ENCODE peak calls at places on chromosomes 4 and X, in seven cellular contexts. One of them, this sample, is unnamed.

GRCh38 chr4:139483000-139483399 is 29.1 kb downstream of the RAB33B start:
- DNase-seq in astrocyte: no peak
- DNase-seq in hepatocyte: no peak
- DNase-seq in PC-3: no peak
- DNase-seq in H1: no peak
- DNase-seq in GM23248: no peak
- DNase-seq in OCI-LY7: no peak
- DNase-seq in this sample: no peak

GRCh38 chrX:2583194-2584162 is 82.7 kb upstream of the DHRSX start:
- DNase-seq in astrocyte: no peak
- DNase-seq in hepatocyte: no peak
- DNase-seq in PC-3: no peak
- DNase-seq in H1: no peak
- DNase-seq in GM23248: no peak
- DNase-seq in OCI-LY7: no peak
- DNase-seq in this sample: peak; percentile 79

GRCh38 chrX:41922125-41922521 is 1.2 kb downstream of the CASK start:
- DNase-seq in astrocyte: peak; percentile 26
- DNase-seq in hepatocyte: no peak
- DNase-seq in PC-3: peak; percentile 32
- DNase-seq in H1: no peak
- DNase-seq in GM23248: peak; percentile 68
- DNase-seq in OCI-LY7: peak; percentile 20
- DNase-seq in this sample: peak; percentile 52

GRCh38 chrX:70262952-70263567 is 3.1 kb upstream of the P2RY4 start:
- DNase-seq in astrocyte: peak; percentile 8
- DNase-seq in hepatocyte: peak; percentile 73
- DNase-seq in PC-3: peak; percentile 80
- DNase-seq in H1: peak; percentile 70
- DNase-seq in GM23248: peak; percentile 61
- DNase-seq in OCI-LY7: peak; percentile 46
- DNase-seq in this sample: no peak

GRCh38 chr4:183163135-183163534 is 64.1 kb downstream of the WWC2 start:
- DNase-seq in astrocyte: no peak
- DNase-seq in hepatocyte: no peak
- DNase-seq in PC-3: no peak
- DNase-seq in H1: no peak
- DNase-seq in GM23248: no peak
- DNase-seq in OCI-LY7: no peak
- DNase-seq in this sample: no peak

GRCh38 chr4:3122081-3122563 is 47.6 kb downstream of the HTT start:
- DNase-seq in astrocyte: peak; percentile 25
- DNase-seq in hepatocyte: peak; percentile 42
- DNase-seq in PC-3: no peak
- DNase-seq in H1: no peak
- DNase-seq in GM23248: peak; percentile 50
- DNase-seq in OCI-LY7: no peak
- DNase-seq in this sample: no peak

GRCh38 chrX:51456814-51457213 is 39.6 kb downstream of the NUDT11 start:
- DNase-seq in astrocyte: no peak
- DNase-seq in hepatocyte: peak; percentile 28
- DNase-seq in PC-3: peak; percentile 40
- DNase-seq in H1: no peak
- DNase-seq in GM23248: peak; percentile 2
- DNase-seq in OCI-LY7: peak; percentile 43
- DNase-seq in this sample: no peak

GRCh38 chrX:72714471-72714916 is 388 bp upstream of the PHKA1 start:
- DNase-seq in astrocyte: peak; percentile 63
- DNase-seq in hepatocyte: peak; percentile 66
- DNase-seq in PC-3: peak; percentile 73
- DNase-seq in H1: peak; percentile 52
- DNase-seq in GM23248: peak; percentile 75
- DNase-seq in OCI-LY7: no peak
- DNase-seq in this sample: peak; percentile 86

GRCh38 chrX:129654652-129655546 is at the start of gene APLN:
- DNase-seq in astrocyte: peak; percentile 17
- DNase-seq in hepatocyte: peak; percentile 60
- DNase-seq in PC-3: peak; percentile 45
- DNase-seq in H1: peak; percentile 54
- DNase-seq in GM23248: peak; percentile 68
- DNase-seq in OCI-LY7: no peak
- DNase-seq in this sample: peak; percentile 86

GRCh38 chrX:30659421-30659820 is 6.2 kb downstream of the GK start:
- DNase-seq in astrocyte: peak; percentile 51
- DNase-seq in hepatocyte: peak; percentile 31
- DNase-seq in PC-3: peak; percentile 83
- DNase-seq in H1: no peak
- DNase-seq in GM23248: peak; percentile 87
- DNase-seq in OCI-LY7: no peak
- DNase-seq in this sample: peak; percentile 93

GRCh38 chrX:107589243-107589642 is 39.1 kb upstream of the PRPS1 start:
- DNase-seq in astrocyte: no peak
- DNase-seq in hepatocyte: no peak
- DNase-seq in PC-3: no peak
- DNase-seq in H1: no peak
- DNase-seq in GM23248: no peak
- DNase-seq in OCI-LY7: no peak
- DNase-seq in this sample: no peak

GRCh38 chr4:24846716-24847115 is 51.3 kb downstream of the SOD3 start:
- DNase-seq in astrocyte: no peak
- DNase-seq in hepatocyte: no peak
- DNase-seq in PC-3: no peak
- DNase-seq in H1: no peak
- DNase-seq in GM23248: no peak
- DNase-seq in OCI-LY7: no peak
- DNase-seq in this sample: no peak

GRCh38 chr4:24853142-24853541 is 57.8 kb downstream of the SOD3 start:
- DNase-seq in astrocyte: peak; percentile 83
- DNase-seq in hepatocyte: no peak
- DNase-seq in PC-3: peak; percentile 82
- DNase-seq in H1: no peak
- DNase-seq in GM23248: no peak
- DNase-seq in OCI-LY7: no peak
- DNase-seq in this sample: peak; percentile 77

GRCh38 chr4:24849662-24850280 is 54.4 kb downstream of the SOD3 start:
- DNase-seq in astrocyte: no peak
- DNase-seq in hepatocyte: no peak
- DNase-seq in PC-3: no peak
- DNase-seq in H1: no peak
- DNase-seq in GM23248: peak; percentile 35
- DNase-seq in OCI-LY7: no peak
- DNase-seq in this sample: no peak

GRCh38 chr4:24845884-24846283 is 50.5 kb downstream of the SOD3 start:
- DNase-seq in astrocyte: no peak
- DNase-seq in hepatocyte: no peak
- DNase-seq in PC-3: no peak
- DNase-seq in H1: no peak
- DNase-seq in GM23248: no peak
- DNase-seq in OCI-LY7: no peak
- DNase-seq in this sample: no peak

DNA sequence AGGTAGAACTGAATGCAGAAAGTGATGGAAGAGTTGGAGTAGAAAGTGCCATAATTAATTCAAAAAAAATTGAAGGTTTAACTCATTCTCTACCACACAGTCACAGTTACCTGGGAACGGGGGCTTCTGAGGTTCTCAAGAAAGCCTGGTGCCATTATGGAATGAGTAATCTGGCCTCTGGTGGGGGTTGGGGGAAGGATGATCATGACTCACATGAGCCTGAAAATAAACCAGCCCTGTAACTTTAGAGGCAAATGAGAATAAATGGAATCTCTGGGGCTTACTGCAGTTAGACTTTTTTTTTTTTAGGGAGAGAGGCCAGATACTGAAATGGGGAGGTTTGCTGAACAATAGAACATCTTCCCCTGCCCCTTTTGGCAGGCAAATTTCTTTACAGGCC is 55.3 kb downstream of the SOD3 start:
- DNase-seq in astrocyte: peak; percentile 91
- DNase-seq in hepatocyte: peak; percentile 18
- DNase-seq in PC-3: peak; percentile 77
- DNase-seq in H1: no peak
- DNase-seq in GM23248: peak; percentile 86
- DNase-seq in OCI-LY7: no peak
- DNase-seq in this sample: peak; percentile 85
- H3K4me1 ChIP-seq in astrocyte: peaks cover 28% of the 10 kb centered on the region
- H3K4me1 ChIP-seq in hepatocyte: no peaks in the 10 kb centered on the region
- H3K4me1 ChIP-seq in PC-3: peaks cover 39% of the 10 kb centered on the region
- H3K4me1 ChIP-seq in H1: peaks cover 5% of the 10 kb centered on the region
- H3K4me1 ChIP-seq in GM23248: peaks cover 34% of the 10 kb centered on the region
- H3K4me1 ChIP-seq in OCI-LY7: no peaks in the 10 kb centered on the region
- H3K4me1 ChIP-seq in this sample: peaks cover 43% of the 10 kb centered on the region

DNA sequence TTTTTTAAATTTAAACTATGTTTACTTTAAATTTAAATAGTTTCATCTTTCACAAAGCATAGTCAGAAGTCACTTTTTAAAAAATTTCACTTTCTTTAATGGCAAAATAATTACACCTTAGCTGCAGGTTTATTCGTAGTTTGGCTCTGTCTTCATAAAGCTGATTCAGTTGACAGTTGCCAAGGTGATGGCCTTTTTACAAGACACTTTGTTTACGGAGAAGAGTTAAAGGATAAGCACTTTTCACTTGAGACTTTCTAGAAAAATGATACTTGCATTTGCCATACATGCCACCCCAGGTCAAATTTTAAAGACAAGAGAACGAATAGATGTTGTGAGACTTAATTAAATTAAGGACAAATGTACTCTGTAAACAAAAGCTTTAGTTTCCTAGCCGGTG is 82.3 kb upstream of the KLF3 start:
- DNase-seq in astrocyte: no peak
- DNase-seq in hepatocyte: no peak
- DNase-seq in PC-3: no peak
- DNase-seq in H1: no peak
- DNase-seq in GM23248: no peak
- DNase-seq in OCI-LY7: no peak
- DNase-seq in this sample: no peak
- H3K4me2 ChIP-seq in astrocyte: no peak overlapping the region
- H3K4me2 ChIP-seq in hepatocyte: peak overlapping the region; percentile 41
- H3K4me2 ChIP-seq in PC-3: no peak overlapping the region
- H3K4me2 ChIP-seq in H1: no peak overlapping the region
- H3K4me2 ChIP-seq in GM23248: no peak overlapping the region
- H3K4me2 ChIP-seq in OCI-LY7: no peak overlapping the region
- H3K4me2 ChIP-seq in this sample: no peak overlapping the region

GRCh38 chr4:114399085-114399484 is 199.5 kb upstream of the UGT8 start:
- DNase-seq in astrocyte: no peak
- DNase-seq in hepatocyte: peak; percentile 32
- DNase-seq in PC-3: no peak
- DNase-seq in H1: peak; percentile 57
- DNase-seq in GM23248: no peak
- DNase-seq in OCI-LY7: no peak
- DNase-seq in this sample: no peak

GRCh38 chr4:114396808-114397207 is 201.8 kb upstream of the UGT8 start:
- DNase-seq in astrocyte: no peak
- DNase-seq in hepatocyte: no peak
- DNase-seq in PC-3: no peak
- DNase-seq in H1: no peak
- DNase-seq in GM23248: no peak
- DNase-seq in OCI-LY7: no peak
- DNase-seq in this sample: no peak

GRCh38 chr4:114400531-114400930 is 198.1 kb upstream of the UGT8 start:
- DNase-seq in astrocyte: no peak
- DNase-seq in hepatocyte: no peak
- DNase-seq in PC-3: peak; percentile 46
- DNase-seq in H1: no peak
- DNase-seq in GM23248: peak; percentile 39
- DNase-seq in OCI-LY7: no peak
- DNase-seq in this sample: no peak

GRCh38 chr4:114401483-114401882 is 197.1 kb upstream of the UGT8 start:
- DNase-seq in astrocyte: no peak
- DNase-seq in hepatocyte: no peak
- DNase-seq in PC-3: no peak
- DNase-seq in H1: no peak
- DNase-seq in GM23248: no peak
- DNase-seq in OCI-LY7: no peak
- DNase-seq in this sample: no peak

DNA sequence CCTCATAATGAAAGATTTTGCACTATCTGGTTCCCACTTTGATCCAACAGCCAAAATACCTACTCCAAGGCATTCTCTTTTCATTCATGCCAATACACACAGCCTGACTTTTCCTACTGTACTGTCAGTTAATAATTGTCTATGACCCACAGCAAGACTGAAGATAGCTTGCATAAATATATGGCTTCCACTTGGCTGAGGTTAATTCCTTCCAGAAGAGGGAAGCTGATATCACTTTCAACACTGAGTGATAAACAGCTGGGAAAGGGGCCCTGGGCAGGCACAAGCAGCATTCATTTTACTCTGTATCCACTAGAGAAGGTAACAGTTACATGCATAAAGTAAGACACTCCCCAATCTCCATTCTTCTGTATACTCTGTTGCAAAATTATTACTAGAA is 200.2 kb upstream of the UGT8 start:
- DNase-seq in astrocyte: no peak
- DNase-seq in hepatocyte: peak; percentile 30
- DNase-seq in PC-3: no peak
- DNase-seq in H1: no peak
- DNase-seq in GM23248: no peak
- DNase-seq in OCI-LY7: no peak
- DNase-seq in this sample: no peak
- H3K27ac ChIP-seq in astrocyte: no peak overlapping the region
- H3K27ac ChIP-seq in hepatocyte: no peak overlapping the region
- H3K27ac ChIP-seq in PC-3: no peak overlapping the region
- H3K27ac ChIP-seq in H1: no peak overlapping the region
- H3K27ac ChIP-seq in GM23248: no peak overlapping the region
- H3K27ac ChIP-seq in OCI-LY7: no peak overlapping the region
- H3K27ac ChIP-seq in this sample: no peak overlapping the region

GRCh38 chr4:113582737-113583136 is 178.8 kb downstream of the CAMK2D start:
- DNase-seq in astrocyte: no peak
- DNase-seq in hepatocyte: no peak
- DNase-seq in PC-3: no peak
- DNase-seq in H1: no peak
- DNase-seq in GM23248: no peak
- DNase-seq in OCI-LY7: no peak
- DNase-seq in this sample: no peak
- H3K4me1 ChIP-seq in astrocyte: peaks cover 13% of the 10 kb centered on the region
- H3K4me1 ChIP-seq in hepatocyte: peaks cover 23% of the 10 kb centered on the region
- H3K4me1 ChIP-seq in PC-3: no peaks in the 10 kb centered on the region
- H3K4me1 ChIP-seq in H1: peaks cover 6% of the 10 kb centered on the region
- H3K4me1 ChIP-seq in GM23248: peaks cover 23% of the 10 kb centered on the region
- H3K4me1 ChIP-seq in OCI-LY7: peaks cover 69% of the 10 kb centered on the region
- H3K4me1 ChIP-seq in this sample: peaks cover 15% of the 10 kb centered on the region

DNA sequence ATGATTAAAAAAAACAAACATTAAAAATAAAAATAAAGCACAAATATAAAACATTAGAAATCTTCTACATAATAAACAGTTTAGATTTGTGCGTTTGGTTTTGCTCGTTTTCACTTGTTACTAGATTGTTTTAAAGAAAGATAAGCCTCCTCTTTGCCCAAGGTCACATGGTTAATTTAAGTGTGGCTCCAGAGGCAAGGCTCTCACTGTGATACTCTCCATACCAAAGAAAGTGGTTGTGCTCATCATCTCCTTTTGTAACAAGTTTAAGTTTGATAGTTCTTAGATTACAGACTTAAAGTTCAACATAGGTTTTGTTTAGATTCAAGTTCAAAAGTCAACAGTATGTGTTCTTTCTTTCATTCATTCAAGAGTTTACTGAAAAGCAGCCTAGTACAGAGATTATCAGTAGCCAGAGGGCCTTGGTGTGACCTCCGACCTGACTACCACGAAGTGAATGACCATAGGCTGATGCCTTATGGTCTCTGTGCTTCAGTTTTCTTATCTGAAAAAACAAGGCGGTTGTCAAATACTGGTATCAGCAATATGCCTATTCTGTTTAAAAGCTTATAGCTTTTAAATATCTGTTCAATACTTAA is 133.2 kb downstream of the ZAR1 start:
- DNase-seq in astrocyte: no peak
- DNase-seq in hepatocyte: no peak
- DNase-seq in PC-3: no peak
- DNase-seq in H1: no peak
- DNase-seq in GM23248: no peak
- DNase-seq in OCI-LY7: no peak
- DNase-seq in this sample: no peak
- H3K4me2 ChIP-seq in astrocyte: no peak overlapping the region
- H3K4me2 ChIP-seq in hepatocyte: no peak overlapping the region
- H3K4me2 ChIP-seq in PC-3: no peak overlapping the region
- H3K4me2 ChIP-seq in H1: no peak overlapping the region
- H3K4me2 ChIP-seq in GM23248: no peak overlapping the region
- H3K4me2 ChIP-seq in OCI-LY7: no peak overlapping the region
- H3K4me2 ChIP-seq in this sample: no peak overlapping the region